ENCODE peak calls at places on chromosomes 3 and 15, in six cellular contexts. M is HCT116, H is AG04450, S is aorta, A is activated T-cell treated with anti-CD3 and anti-CD28 coated beads for 48 hours, G is HL-60. X is an unnamed sample.

GRCh38 chr3:185583925-185584324 is 2.2 kb upstream of the SENP2 start:
- DNase-seq in G (no peak), S (no peak), H (no peak), M (no peak), A (no peak), X (no peak)

GRCh38 chr3:21645121-21645897 is 105.7 kb downstream of the ZNF385D start:
- DNase-seq in G (no peak), H (no peak), A (no peak), S (peak), M (no peak), X (no peak)

GRCh38 chr15:68354923-68355322 is 77.0 kb downstream of the ITGA11 start:
- DNase-seq in G (no peak), A (no peak), H (peak), M (peak), S (no peak), X (no peak)

GRCh38 chr3:42079701-42080323 is 11.3 kb upstream of the TRAK1 start:
- DNase-seq in S (no peak), G (no peak), M (no peak), A (no peak), H (no peak), X (no peak)

GRCh38 chr15:59115047-59115446 is 10.1 kb downstream of the CCNB2 start:
- DNase-seq in M (no peak), H (no peak), G (no peak), A (no peak), S (no peak), X (no peak)

GRCh38 chr3:171162986-171163723 is 136.6 kb upstream of the SLC2A2 start:
- DNase-seq in M (no peak), H (no peak), S (no peak), G (no peak), A (no peak), X (no peak)

GRCh38 chr15:31328425-31328998 is 1.9 kb downstream of the KLF13 start:
- DNase-seq in S (peak), H (no peak), M (no peak), G (no peak), A (peak), X (no peak)

GRCh38 chr3:169667380-169667671 is 3.8 kb upstream of the MECOM start:
- DNase-seq in A (no peak), S (no peak), M (no peak), H (no peak), G (no peak), X (no peak)

GRCh38 chr3:186922790-186923189 is 7.5 kb upstream of the ST6GAL1 start:
- DNase-seq in S (no peak), A (no peak), G (no peak), H (no peak), M (no peak), X (no peak)